ENCODE peak calls at places on chromosomes 2 and 18, in nine cellular contexts. M, L, X, H, Q, V, F, Z and E are unnamed samples. For H3K9me3 and H3K4me1, the result is how much of the 10 kb centered on the place peaks cover.

GRCh38 chr2:170928036-170928823 is 823 bp upstream of the GORASP2 start:
- DNase-seq in Q (no peak), M (no peak), Z (peak), L (peak), H (no peak), F (peak), V (peak), X (peak), E (no peak)

GRCh38 chr2:9364791-9365497 is 58.4 kb downstream of the ITGB1BP1 start:
- DNase-seq in V (peak), Z (peak), L (no peak), M (no peak), Q (no peak), F (peak), X (no peak), H (no peak), E (peak)

GRCh38 chr2:66237470-66238354 is 197.2 kb upstream of the MEIS1 start:
- DNase-seq in X (no peak), Z (no peak), L (no peak), F (no peak), Q (no peak), M (no peak), V (no peak), H (no peak), E (no peak)

GRCh38 chr2:117980783-117981676 is 32.8 kb downstream of the CCDC93 start:
- DNase-seq in Q (no peak), V (peak), M (no peak), F (no peak), H (no peak), X (peak), Z (peak), L (no peak), E (peak)

GRCh38 chr2:147763861-147764260 is 81.0 kb upstream of the ACVR2A start:
- DNase-seq in L (no peak), H (no peak), F (no peak), X (no peak), Z (no peak), M (no peak), Q (no peak), V (no peak), E (no peak)

GRCh38 chr2:98376996-98377395 is 30.7 kb downstream of the CNGA3 start:
- DNase-seq in M (no peak), Z (peak), X (peak), H (no peak), F (no peak), V (no peak), Q (no peak), L (no peak), E (no peak)

GRCh38 chr2:162678551-162678950 is 160.0 kb downstream of the KCNH7 start:
- DNase-seq in Q (no peak), L (no peak), H (no peak), V (no peak), M (no peak), F (no peak), X (no peak), Z (no peak), E (no peak)

GRCh38 chr2:239180526-239181073 is 220.2 kb downstream of the HDAC4 start:
- DNase-seq in F (no peak), X (no peak), H (no peak), Q (peak), Z (no peak), V (no peak), M (no peak), L (no peak), E (no peak)

GRCh38 chr2:106107509-106108131 is 86.5 kb downstream of the UXS1 start:
- DNase-seq in M (no peak), Q (no peak), H (no peak), V (no peak), X (peak), F (no peak), L (no peak), Z (no peak), E (peak)

GRCh38 chr2:8169443-8169842 is 512.4 kb upstream of the ID2 start:
- DNase-seq in M (no peak), X (peak), Q (no peak), V (no peak), L (no peak), Z (peak), F (no peak), H (no peak), E (peak)

GRCh38 chr2:135473567-135473966 is 57.5 kb downstream of the ZRANB3 start:
- DNase-seq in V (no peak), F (peak), M (no peak), H (peak), X (peak), Z (peak), Q (no peak), L (no peak), E (peak)

GRCh38 chr2:233690444-233690843 is 2.2 kb upstream of the UGT1A6 start:
- DNase-seq in Z (peak), Q (no peak), X (peak), F (no peak), M (no peak), V (peak), L (no peak), H (no peak), E (peak)

GRCh38 chr2:86274265-86274917 is 63.0 kb downstream of the REEP1 start:
- DNase-seq in M (peak), Q (no peak), H (no peak), Z (peak), X (peak), V (peak), L (no peak), F (no peak), E (no peak)

GRCh38 chr2:47904903-47905453 is 1.3 kb downstream of the FBXO11 start:
- DNase-seq in L (peak), Q (peak), Z (peak), H (peak), M (no peak), V (no peak), X (peak), F (peak), E (peak)

GRCh38 chr2:241852116-241852980 is 6.3 kb downstream of the PDCD1 start:
- DNase-seq in X (no peak), L (peak), M (no peak), Z (no peak), H (no peak), V (no peak), F (no peak), Q (peak), E (no peak)

GRCh38 chr2:240571314-240571973 is 3.2 kb downstream of the RNPEPL1 start:
- DNase-seq in L (no peak), V (no peak), Z (no peak), F (no peak), H (no peak), M (no peak), Q (peak), X (no peak), E (no peak)

GRCh38 chr2:239002960-239003932 is 155.4 kb downstream of the TWIST2 start:
- DNase-seq in L (no peak), Q (peak), M (no peak), F (no peak), X (peak), Z (peak), H (no peak), V (no peak), E (peak)

GRCh38 chr2:220961461-220961860 is 610.6 kb downstream of the EPHA4 start:
- DNase-seq in X (no peak), L (no peak), F (no peak), M (no peak), Q (no peak), H (no peak), Z (no peak), V (no peak), E (peak)

GRCh38 chr2:234635284-234635683 is 138.4 kb upstream of the ARL4C start:
- DNase-seq in Q (no peak), F (peak), H (no peak), V (no peak), Z (no peak), M (no peak), L (no peak), X (no peak), E (peak)

GRCh38 chr2:74632939-74633312 is 15.2 kb downstream of the M1AP start:
- DNase-seq in Q (no peak), M (no peak), L (no peak), F (no peak), Z (no peak), X (no peak), H (no peak), V (no peak), E (no peak)

GRCh38 chr2:122707224-122707824 is 951.9 kb downstream of the TSN start:
- DNase-seq in X (no peak), L (no peak), Q (no peak), M (no peak), Z (no peak), F (no peak), V (no peak), H (no peak), E (no peak)

GRCh38 chr2:30029804-30030203 is 108.4 kb upstream of the ALK start:
- DNase-seq in Q (no peak), V (no peak), M (no peak), X (no peak), Z (no peak), L (no peak), H (no peak), F (no peak), E (no peak)

GRCh38 chr2:119644186-119644585 is 34.8 kb upstream of the TMEM177 start:
- DNase-seq in L (no peak), Q (no peak), H (no peak), M (no peak), Z (peak), V (no peak), F (no peak), X (peak), E (no peak)

DNA sequence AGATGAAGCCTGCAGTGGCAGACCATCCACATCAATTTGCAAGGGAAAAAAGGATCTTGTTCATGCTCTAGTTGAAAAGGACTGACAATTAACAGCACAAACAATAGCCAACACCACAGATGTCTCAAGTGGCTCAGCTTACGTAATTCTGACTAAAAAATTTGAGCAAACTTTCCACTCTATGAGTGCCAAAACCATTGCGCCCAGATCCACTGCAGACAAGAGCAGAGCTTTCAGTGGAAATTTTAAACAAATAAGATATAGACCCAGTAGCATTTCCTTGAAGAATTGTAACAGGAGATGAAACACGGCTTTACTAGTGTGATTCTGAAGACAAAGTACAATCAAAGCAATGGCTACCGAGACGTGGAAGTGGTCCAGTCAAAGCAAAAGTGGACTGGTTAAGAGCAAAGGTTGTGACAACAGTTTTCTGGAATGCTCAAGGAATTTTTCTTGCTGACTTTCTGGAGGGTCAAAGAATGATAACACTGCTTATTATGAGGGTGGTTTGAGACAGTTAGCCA is 12.0 kb upstream of the ZNF396 start:
- DNase-seq in X (peak), Q (no peak), F (no peak), H (no peak), Z (peak), M (no peak), V (no peak), L (no peak), E (peak)
- H3K4me3 ChIP-seq in X (peak), Q (no peak), F (no peak), H (no peak), Z (no peak), M (no peak), V (no peak), L (no peak), E (peak)

GRCh38 chr18:9488535-9488934 is 13.2 kb downstream of the RALBP1 start:
- DNase-seq in H (no peak), F (no peak), Q (no peak), V (no peak), X (no peak), L (no peak), Z (no peak), M (no peak), E (no peak)
- H3K9me3 ChIP-seq in H (under half), F (under half), Q (under half), V (under half), X (under half), L (under half), Z (under half), M (under half), E (under half)

DNA sequence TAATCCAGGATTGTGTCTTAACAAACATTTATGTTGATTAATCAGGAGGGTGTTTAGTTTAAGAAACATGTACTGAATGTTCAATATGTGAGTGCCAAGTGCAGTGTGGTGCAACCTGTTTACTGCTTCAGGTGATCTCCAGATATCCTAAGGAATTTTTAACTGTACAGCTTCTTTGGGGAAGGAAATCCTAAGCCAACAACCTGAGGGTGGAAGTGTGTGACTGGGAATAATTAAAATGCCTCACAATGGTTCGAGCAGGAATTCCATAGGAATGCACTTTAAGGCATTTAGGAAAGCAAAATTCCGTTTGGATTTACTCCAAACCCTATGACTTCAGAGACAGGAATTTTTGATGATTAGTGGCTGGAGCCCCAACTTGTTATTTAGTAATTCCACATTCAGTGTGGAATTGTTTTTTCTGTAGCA is 16.4 kb downstream of the CRIM1 start:
- DNase-seq in M (no peak), V (peak), X (peak), F (peak), Z (peak), H (no peak), L (no peak), Q (no peak), E (peak)
- H3K4me1 ChIP-seq in M (half or more), V (half or more), X (half or more), F (half or more), Z (under half), H (under half), L (under half), Q (half or more), E (half or more)

DNA sequence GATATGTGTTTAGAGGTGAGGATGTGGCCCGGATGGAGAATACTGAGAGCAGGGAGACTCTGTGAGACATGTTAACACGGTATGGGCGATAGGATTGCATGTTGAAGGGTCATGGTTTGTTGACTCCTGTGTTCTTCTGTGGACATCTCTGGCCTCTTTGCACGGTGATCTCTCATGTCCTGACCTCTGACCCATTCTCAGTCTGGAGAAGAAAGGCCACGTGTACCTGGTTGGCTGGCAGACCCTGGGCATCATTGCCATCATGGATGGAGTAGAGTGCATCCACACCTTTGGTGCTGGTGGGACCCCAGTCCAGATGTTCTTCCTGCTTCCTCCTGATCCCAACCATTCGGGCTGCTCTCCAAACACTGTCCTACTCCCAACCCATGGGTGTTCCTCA is 9.9 kb downstream of the GCKR start:
- DNase-seq in L (no peak), Q (no peak), F (no peak), X (no peak), M (no peak), H (no peak), Z (no peak), V (no peak), E (no peak)
- H3K4me3 ChIP-seq in L (no peak), Q (no peak), F (no peak), X (no peak), M (no peak), H (no peak), Z (no peak), V (no peak), E (no peak)

DNA sequence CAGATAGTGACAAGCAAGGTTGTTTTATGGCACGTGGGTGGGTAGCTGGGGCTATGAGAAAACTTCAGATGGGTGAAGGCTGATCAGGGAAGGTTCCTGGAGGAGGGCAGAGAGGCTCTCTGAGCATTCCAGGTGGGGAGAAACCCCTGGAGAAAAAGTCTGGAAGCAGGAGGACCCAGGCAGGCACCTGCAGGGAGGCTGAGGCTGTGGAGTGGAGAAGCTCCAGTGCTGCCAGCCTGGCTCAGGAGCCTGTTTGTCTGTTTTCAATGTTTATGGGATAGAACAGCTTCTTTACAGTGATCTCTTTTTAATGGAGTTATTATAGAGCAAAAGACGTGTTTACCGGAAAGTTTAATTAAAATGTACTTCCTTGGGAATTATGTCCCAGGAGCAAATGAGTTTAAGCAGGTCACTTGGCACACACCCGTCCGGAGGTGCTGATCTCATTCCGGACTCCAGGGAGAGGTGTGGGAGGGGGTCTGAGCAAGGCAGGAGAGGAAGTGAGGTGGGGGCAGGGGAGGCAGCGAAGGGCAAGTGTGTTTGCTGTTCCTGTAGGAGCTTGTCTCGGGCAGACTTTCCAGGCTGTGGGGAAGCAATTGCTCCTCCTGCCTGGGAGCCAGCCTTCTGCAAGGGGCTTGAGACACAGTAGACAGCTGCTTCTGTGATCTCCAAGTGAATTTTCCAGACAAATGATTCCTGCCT is 239.5 kb downstream of the MYCN start:
- DNase-seq in Z (no peak), L (no peak), F (no peak), H (no peak), V (no peak), Q (no peak), X (no peak), M (no peak), E (no peak)
- H3K9me3 ChIP-seq in Z (under half), L (under half), F (under half), H (under half), V (under half), Q (under half), X (under half), M (under half), E (under half)